ENCODE peak calls at places on chromosome 2, in five cellular contexts. Y is activated CD4-positive, alpha-beta T cell treated with anti-CD3 and anti-CD28 coated beads, Interleukin-2, amount 50 U/mL, for 24 hours; F is stimulated activated naive CD8-positive, alpha-beta T cell treated with anti-CD3 and anti-CD28 coated beads, Interleukin-15, Interleukin-2, amounts not matched to agents 100 U/mL and 50 U/mL, for 24 hours; I is NCI-H2029; C is GM10248. Z is an unnamed sample.

GRCh38 chr2:226256709-226257401 is 542.8 kb downstream of the IRS1 start:
- DNase-seq in Y (no peak), F (no peak), I (peak), C (no peak), Z (no peak)

GRCh38 chr2:207546822-207547221 is 17.1 kb downstream of the CREB1 start:
- DNase-seq in Y (no peak), F (no peak), I (no peak), C (no peak), Z (no peak)

GRCh38 chr2:96260404-96261260 is 5.2 kb downstream of the TMEM127 start:
- DNase-seq in Y (no peak), F (peak), I (peak), C (peak), Z (peak)

GRCh38 chr2:232377841-232378734 is 463 bp upstream of the ALPP start:
- DNase-seq in Y (no peak), F (no peak), I (no peak), C (no peak), Z (no peak)

GRCh38 chr2:14256890-14257289 is 375.6 kb upstream of the LRATD1 start:
- DNase-seq in Y (no peak), F (no peak), I (no peak), C (no peak), Z (no peak)

GRCh38 chr2:57720728-57721627 is 325.6 kb upstream of the VRK2 start:
- DNase-seq in Y (peak), F (peak), I (peak), C (peak), Z (no peak)

GRCh38 chr2:147665035-147665434 is 179.8 kb upstream of the ACVR2A start:
- DNase-seq in Y (no peak), F (no peak), I (no peak), C (no peak), Z (no peak)

GRCh38 chr2:224438726-224439125 is 36.8 kb upstream of the FAM124B start:
- DNase-seq in Y (no peak), F (no peak), I (no peak), C (no peak), Z (no peak)

GRCh38 chr2:65351234-65351947 is 81.0 kb downstream of the SPRED2 start:
- DNase-seq in Y (no peak), F (no peak), I (no peak), C (no peak), Z (no peak)

GRCh38 chr2:218396688-218397501 is 2.8 kb upstream of the CTDSP1 start:
- DNase-seq in Y (peak), F (peak), I (peak), C (no peak), Z (peak)

GRCh38 chr2:213274143-213274542 is 10.1 kb upstream of the SPAG16 start:
- DNase-seq in Y (no peak), F (no peak), I (no peak), C (no peak), Z (no peak)

GRCh38 chr2:55137024-55137958 is 87.0 kb upstream of the RTN4 start:
- DNase-seq in Y (no peak), F (no peak), I (no peak), C (no peak), Z (no peak)

GRCh38 chr2:124048102-124048501 is 23.0 kb downstream of the CNTNAP5 start:
- DNase-seq in Y (no peak), F (no peak), I (no peak), C (no peak), Z (no peak)

GRCh38 chr2:18551623-18552022 is 8.8 kb downstream of the RDH14 start:
- DNase-seq in Y (no peak), F (no peak), I (no peak), C (no peak), Z (no peak)

GRCh38 chr2:156826342-156826933 is 390.3 kb downstream of the GPD2 start:
- DNase-seq in Y (no peak), F (no peak), I (no peak), C (no peak), Z (no peak)

GRCh38 chr2:54429811-54430600 is 26.1 kb upstream of the SPTBN1 start:
- DNase-seq in Y (no peak), F (no peak), I (no peak), C (no peak), Z (no peak)

Z was measured in NCI-H774.